ENCODE peak calls at places on chromosome 15, in ten cellular contexts. One of them, this sample, is unnamed.

GRCh38 chr15:79090487-79091203 is at the start of gene RASGRF1:
- DNase-seq in tibial artery: peak; percentile 33
- DNase-seq in A549: no peak
- DNase-seq in HCT116: no peak
- DNase-seq in body of pancreas: peak; percentile 20
- DNase-seq in PC-3: no peak
- DNase-seq in right atrium auricular region: peak; percentile 11
- DNase-seq in OCI-LY7: no peak
- DNase-seq in prostate gland: no peak
- DNase-seq in upper lobe of right lung: peak; percentile 61
- DNase-seq in this sample: peak; percentile 17

GRCh38 chr15:25733856-25734679 is 129.1 kb downstream of the ATP10A start:
- DNase-seq in A549: no peak
- DNase-seq in upper lobe of right lung: no peak
- DNase-seq in tibial artery: no peak
- DNase-seq in OCI-LY7: no peak
- DNase-seq in PC-3: no peak
- DNase-seq in right atrium auricular region: peak; percentile 48
- DNase-seq in body of pancreas: no peak
- DNase-seq in prostate gland: no peak
- DNase-seq in HCT116: no peak
- DNase-seq in this sample: no peak

GRCh38 chr15:44971036-44971435 is 14.5 kb downstream of the TERB2 start:
- DNase-seq in HCT116: no peak
- DNase-seq in upper lobe of right lung: no peak
- DNase-seq in prostate gland: no peak
- DNase-seq in OCI-LY7: no peak
- DNase-seq in body of pancreas: no peak
- DNase-seq in right atrium auricular region: no peak
- DNase-seq in tibial artery: no peak
- DNase-seq in A549: no peak
- DNase-seq in PC-3: no peak
- DNase-seq in this sample: no peak

GRCh38 chr15:26298666-26299065 is 435.5 kb upstream of the ATP10A start:
- DNase-seq in prostate gland: no peak
- DNase-seq in body of pancreas: no peak
- DNase-seq in HCT116: no peak
- DNase-seq in right atrium auricular region: no peak
- DNase-seq in PC-3: peak; percentile 1
- DNase-seq in OCI-LY7: no peak
- DNase-seq in tibial artery: no peak
- DNase-seq in upper lobe of right lung: no peak
- DNase-seq in A549: no peak
- DNase-seq in this sample: no peak

GRCh38 chr15:99408236-99409096 is 157.2 kb downstream of the LRRC28 start:
- DNase-seq in upper lobe of right lung: peak; percentile 42
- DNase-seq in right atrium auricular region: peak; percentile 60
- DNase-seq in OCI-LY7: no peak
- DNase-seq in PC-3: no peak
- DNase-seq in body of pancreas: no peak
- DNase-seq in HCT116: no peak
- DNase-seq in tibial artery: peak; percentile 81
- DNase-seq in A549: no peak
- DNase-seq in prostate gland: peak; percentile 54
- DNase-seq in this sample: peak; percentile 20

GRCh38 chr15:68400066-68400456 is 31.9 kb downstream of the ITGA11 start:
- DNase-seq in body of pancreas: no peak
- DNase-seq in PC-3: peak; percentile 39
- DNase-seq in A549: peak; percentile 39
- DNase-seq in prostate gland: no peak
- DNase-seq in upper lobe of right lung: no peak
- DNase-seq in OCI-LY7: no peak
- DNase-seq in right atrium auricular region: no peak
- DNase-seq in tibial artery: no peak
- DNase-seq in HCT116: no peak
- DNase-seq in this sample: no peak

GRCh38 chr15:92142242-92143232 is 251.1 kb upstream of the ST8SIA2 start:
- DNase-seq in right atrium auricular region: no peak
- DNase-seq in PC-3: no peak
- DNase-seq in upper lobe of right lung: no peak
- DNase-seq in OCI-LY7: no peak
- DNase-seq in body of pancreas: no peak
- DNase-seq in HCT116: no peak
- DNase-seq in prostate gland: no peak
- DNase-seq in tibial artery: no peak
- DNase-seq in A549: no peak
- DNase-seq in this sample: no peak

GRCh38 chr15:78830514-78831228 is 19.4 kb upstream of the ADAMTS7 start:
- DNase-seq in body of pancreas: no peak
- DNase-seq in right atrium auricular region: no peak
- DNase-seq in A549: no peak
- DNase-seq in OCI-LY7: peak; percentile 25
- DNase-seq in tibial artery: no peak
- DNase-seq in upper lobe of right lung: no peak
- DNase-seq in HCT116: no peak
- DNase-seq in PC-3: no peak
- DNase-seq in prostate gland: no peak
- DNase-seq in this sample: no peak

GRCh38 chr15:86634992-86635608 is 555.4 kb downstream of the AGBL1 start:
- DNase-seq in PC-3: no peak
- DNase-seq in tibial artery: no peak
- DNase-seq in upper lobe of right lung: no peak
- DNase-seq in body of pancreas: no peak
- DNase-seq in HCT116: no peak
- DNase-seq in prostate gland: no peak
- DNase-seq in A549: no peak
- DNase-seq in OCI-LY7: no peak
- DNase-seq in right atrium auricular region: no peak
- DNase-seq in this sample: no peak

GRCh38 chr15:56249080-56249479 is 5.4 kb upstream of the RFX7 start:
- DNase-seq in A549: no peak
- DNase-seq in HCT116: peak; percentile 59
- DNase-seq in upper lobe of right lung: no peak
- DNase-seq in PC-3: peak; percentile 42
- DNase-seq in body of pancreas: peak; percentile 13
- DNase-seq in prostate gland: peak; percentile 4
- DNase-seq in tibial artery: no peak
- DNase-seq in right atrium auricular region: no peak
- DNase-seq in OCI-LY7: peak; percentile 37
- DNase-seq in this sample: no peak

GRCh38 chr15:90570643-90571042 is 40.9 kb downstream of the CRTC3 start:
- DNase-seq in prostate gland: no peak
- DNase-seq in upper lobe of right lung: no peak
- DNase-seq in HCT116: no peak
- DNase-seq in tibial artery: no peak
- DNase-seq in body of pancreas: no peak
- DNase-seq in A549: no peak
- DNase-seq in PC-3: no peak
- DNase-seq in OCI-LY7: no peak
- DNase-seq in right atrium auricular region: no peak
- DNase-seq in this sample: no peak
- H3K4me1 ChIP-seq in prostate gland: no peaks in the 10 kb centered on the region
- H3K4me1 ChIP-seq in upper lobe of right lung: peaks cover 20% of the 10 kb centered on the region
- H3K4me1 ChIP-seq in HCT116: peaks cover 5% of the 10 kb centered on the region
- H3K4me1 ChIP-seq in tibial artery: peaks cover 22% of the 10 kb centered on the region
- H3K4me1 ChIP-seq in body of pancreas: no peaks in the 10 kb centered on the region
- H3K4me1 ChIP-seq in A549: peaks cover 10% of the 10 kb centered on the region
- H3K4me1 ChIP-seq in PC-3: peaks cover 17% of the 10 kb centered on the region
- H3K4me1 ChIP-seq in OCI-LY7: peaks cover 11% of the 10 kb centered on the region
- H3K4me1 ChIP-seq in right atrium auricular region: no peaks in the 10 kb centered on the region
- H3K4me1 ChIP-seq in this sample: no peaks in the 10 kb centered on the region

DNA sequence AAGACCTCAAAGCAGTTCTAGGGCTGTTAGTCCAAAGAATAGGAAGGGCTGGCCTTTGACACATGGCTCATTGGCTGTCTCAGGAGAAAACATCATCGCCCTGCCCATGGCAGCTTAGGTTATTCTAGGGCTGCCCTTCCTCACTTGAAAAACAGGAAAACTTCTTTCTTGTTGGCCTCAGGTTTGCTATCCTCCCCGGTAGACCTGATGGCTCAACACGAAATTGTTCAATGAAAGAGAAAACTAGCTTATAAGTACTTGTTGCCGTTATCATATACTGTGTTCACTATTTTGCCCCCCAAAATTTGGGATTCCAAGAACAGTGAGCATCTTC is 602 bp upstream of the SLTM start:
- DNase-seq in OCI-LY7: no peak
- DNase-seq in body of pancreas: no peak
- DNase-seq in right atrium auricular region: no peak
- DNase-seq in prostate gland: no peak
- DNase-seq in upper lobe of right lung: no peak
- DNase-seq in tibial artery: no peak
- DNase-seq in PC-3: no peak
- DNase-seq in A549: no peak
- DNase-seq in HCT116: no peak
- DNase-seq in this sample: no peak
- TF ChIP-seq CTCF in OCI-LY7: peak; percentile 12
- TF ChIP-seq CTCF in body of pancreas: no peak
- TF ChIP-seq CTCF in right atrium auricular region: no peak
- TF ChIP-seq CTCF in prostate gland: no peak
- TF ChIP-seq CTCF in upper lobe of right lung: no peak
- TF ChIP-seq CTCF in tibial artery: no peak
- TF ChIP-seq CTCF in PC-3: peak; percentile 3
- TF ChIP-seq CTCF in A549: no peak
- TF ChIP-seq CTCF in HCT116: no peak
- TF ChIP-seq CTCF in this sample: no peak

DNA sequence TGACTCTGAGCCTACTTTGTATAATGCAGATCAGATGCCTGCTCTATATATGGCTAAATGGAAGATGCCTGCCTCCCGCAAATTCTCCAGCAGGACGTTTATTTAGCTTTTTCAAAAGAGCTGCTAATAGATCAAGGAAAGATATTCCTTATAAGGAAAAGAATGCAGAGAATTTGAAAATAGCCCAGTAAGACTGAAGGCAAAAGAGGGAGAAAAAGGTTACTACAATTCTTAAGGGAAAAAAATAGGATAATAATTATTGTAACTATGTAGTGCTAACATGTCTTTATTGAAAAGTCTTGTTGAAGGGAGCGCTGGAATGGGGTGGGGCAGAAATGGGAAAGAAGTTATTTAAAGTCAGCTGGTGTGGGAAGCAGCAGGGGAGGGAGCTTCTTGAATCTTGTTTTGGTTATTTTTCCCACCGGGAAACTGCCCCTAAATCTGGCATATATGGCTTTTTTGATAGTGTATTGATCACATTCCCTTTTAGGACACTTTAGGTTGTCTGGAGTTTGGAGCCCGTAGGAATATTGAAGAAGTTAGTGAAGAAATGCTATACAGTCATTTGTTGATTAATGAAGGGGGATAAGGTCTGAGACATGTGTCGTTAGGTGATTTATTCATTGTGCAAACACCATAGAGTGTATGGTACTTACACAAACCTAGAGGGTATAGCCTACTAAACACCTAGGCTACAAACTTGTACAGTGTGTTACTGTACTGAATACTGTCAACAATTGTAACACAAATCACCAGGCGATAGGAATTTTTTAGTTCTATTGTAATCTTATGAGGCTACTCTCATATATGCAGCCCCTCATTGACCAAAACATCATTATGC is 3.1 kb downstream of the TPM1 start:
- DNase-seq in OCI-LY7: no peak
- DNase-seq in HCT116: no peak
- DNase-seq in prostate gland: no peak
- DNase-seq in body of pancreas: no peak
- DNase-seq in PC-3: no peak
- DNase-seq in tibial artery: no peak
- DNase-seq in upper lobe of right lung: no peak
- DNase-seq in A549: no peak
- DNase-seq in right atrium auricular region: no peak
- DNase-seq in this sample: no peak
- H3K4me1 ChIP-seq in OCI-LY7: peaks cover 20% of the 10 kb centered on the region
- H3K4me1 ChIP-seq in HCT116: peaks cover 9% of the 10 kb centered on the region
- H3K4me1 ChIP-seq in prostate gland: peaks cover 11% of the 10 kb centered on the region
- H3K4me1 ChIP-seq in body of pancreas: peaks cover 77% of the 10 kb centered on the region
- H3K4me1 ChIP-seq in PC-3: peaks cover 51% of the 10 kb centered on the region
- H3K4me1 ChIP-seq in tibial artery: peaks cover 26% of the 10 kb centered on the region
- H3K4me1 ChIP-seq in upper lobe of right lung: peaks cover 32% of the 10 kb centered on the region
- H3K4me1 ChIP-seq in A549: peaks cover 51% of the 10 kb centered on the region
- H3K4me1 ChIP-seq in right atrium auricular region: no peaks in the 10 kb centered on the region
- H3K4me1 ChIP-seq in this sample: peaks cover 31% of the 10 kb centered on the region

DNA sequence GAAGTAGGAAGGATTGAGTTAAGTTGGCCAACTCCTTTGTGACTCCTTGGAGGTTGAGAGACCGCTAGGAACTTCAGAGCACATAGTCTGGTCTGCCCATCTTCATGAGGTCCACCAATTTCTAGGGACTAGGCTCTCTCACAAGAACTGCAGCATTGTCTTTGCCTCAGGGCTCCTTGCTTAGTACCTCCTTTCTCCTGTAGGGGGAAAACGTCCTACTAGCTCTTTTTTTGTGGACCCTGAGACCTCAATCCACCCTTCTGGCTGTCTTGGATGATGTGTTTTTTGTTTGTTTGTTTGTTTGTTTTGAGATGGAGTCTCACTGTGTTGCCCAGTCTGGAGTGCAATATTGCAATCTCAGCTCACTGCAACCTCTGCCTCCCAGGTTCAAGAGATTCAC is 21.6 kb downstream of the REC114 start:
- DNase-seq in right atrium auricular region: no peak
- DNase-seq in prostate gland: no peak
- DNase-seq in OCI-LY7: no peak
- DNase-seq in PC-3: peak; percentile 17
- DNase-seq in upper lobe of right lung: no peak
- DNase-seq in A549: peak; percentile 43
- DNase-seq in HCT116: no peak
- DNase-seq in tibial artery: no peak
- DNase-seq in body of pancreas: no peak
- DNase-seq in this sample: no peak
- TF ChIP-seq CTCF in right atrium auricular region: no peak
- TF ChIP-seq CTCF in prostate gland: no peak
- TF ChIP-seq CTCF in OCI-LY7: peak; percentile 30
- TF ChIP-seq CTCF in PC-3: peak; percentile 31
- TF ChIP-seq CTCF in upper lobe of right lung: no peak
- TF ChIP-seq CTCF in A549: no peak
- TF ChIP-seq CTCF in HCT116: no peak
- TF ChIP-seq CTCF in tibial artery: no peak
- TF ChIP-seq CTCF in body of pancreas: no peak
- TF ChIP-seq CTCF in this sample: peak; percentile 36

GRCh38 chr15:32682569-32682968 is 35.2 kb upstream of the GREM1 start:
- DNase-seq in PC-3: peak; percentile 73
- DNase-seq in OCI-LY7: no peak
- DNase-seq in prostate gland: no peak
- DNase-seq in A549: no peak
- DNase-seq in body of pancreas: no peak
- DNase-seq in right atrium auricular region: no peak
- DNase-seq in tibial artery: no peak
- DNase-seq in upper lobe of right lung: no peak
- DNase-seq in HCT116: no peak
- DNase-seq in this sample: peak; percentile 77
- H3K4me1 ChIP-seq in PC-3: peaks cover 40% of the 10 kb centered on the region
- H3K4me1 ChIP-seq in OCI-LY7: no peaks in the 10 kb centered on the region
- H3K4me1 ChIP-seq in prostate gland: no peaks in the 10 kb centered on the region
- H3K4me1 ChIP-seq in A549: peaks cover 54% of the 10 kb centered on the region
- H3K4me1 ChIP-seq in body of pancreas: peaks cover 2% of the 10 kb centered on the region
- H3K4me1 ChIP-seq in right atrium auricular region: no peaks in the 10 kb centered on the region
- H3K4me1 ChIP-seq in tibial artery: no peaks in the 10 kb centered on the region
- H3K4me1 ChIP-seq in upper lobe of right lung: peaks cover 13% of the 10 kb centered on the region
- H3K4me1 ChIP-seq in HCT116: no peaks in the 10 kb centered on the region
- H3K4me1 ChIP-seq in this sample: peaks cover 39% of the 10 kb centered on the region